ENCODE peak calls at places on chromosome X, in five cellular contexts. D, J, Q, V and Y are unnamed samples.
A peak's percentile ranks its signal among the peaks of the same experiment; 100 is the strongest.

GRCh38 chrX:20829665-20830481 is 544.3 kb upstream of the CNKSR2 start:
- DNase-seq in V (no peak), Q (no peak), J (no peak), D (no peak), Y (no peak)

GRCh38 chrX:123771449-123772064 is 38.7 kb upstream of the THOC2 start:
- DNase-seq in V (no peak), J (no peak), D (no peak), Q (no peak), Y (no peak)

GRCh38 chrX:42869659-42870476 is 91.9 kb upstream of the PPP1R2C start:
- DNase-seq in Q (no peak), J (no peak), V (no peak), D (no peak), Y (no peak)

GRCh38 chrX:30798810-30799209 is 90.2 kb downstream of the TAB3 start:
- DNase-seq in Q (no peak), D (no peak), J (no peak), V (no peak), Y (no peak)

GRCh38 chrX:39396358-39396995 is 595.2 kb downstream of the MID1IP1 start:
- DNase-seq in Q (no peak), V (no peak), J (no peak), D (no peak), Y (peak; percentile 46)

GRCh38 chrX:75303795-75304194 is 29.9 kb downstream of the UPRT start:
- DNase-seq in J (no peak), Q (no peak), V (no peak), D (no peak), Y (no peak)

GRCh38 chrX:9285342-9285771 is 179.5 kb upstream of the TBL1X start:
- DNase-seq in J (no peak), Q (no peak), D (no peak), V (no peak), Y (no peak)

GRCh38 chrX:14095702-14096101 is 66.0 kb upstream of the GEMIN8 start:
- DNase-seq in D (peak; percentile 65), V (no peak), J (peak; percentile 34), Q (peak; percentile 18), Y (no peak)

GRCh38 chrX:131617182-131617581 is 73.3 kb downstream of the OR13H1 start:
- DNase-seq in V (no peak), Q (no peak), D (no peak), J (peak; percentile 10), Y (no peak)

GRCh38 chrX:45267007-45267406 is 66.3 kb upstream of the DIPK2B start:
- DNase-seq in V (no peak), D (no peak), J (no peak), Q (no peak), Y (no peak)

GRCh38 chrX:122046226-122046625 is 998.8 kb downstream of the GLUD2 start:
- DNase-seq in Q (no peak), J (no peak), V (no peak), D (no peak), Y (no peak)

GRCh38 chrX:39941332-39941920 is 156.3 kb downstream of the BCOR start:
- DNase-seq in V (no peak), Q (no peak), D (peak; percentile 40), J (no peak), Y (no peak)

GRCh38 chrX:132924426-132924825 is 34.0 kb downstream of the HS6ST2 start:
- DNase-seq in J (no peak), Q (no peak), D (no peak), V (no peak), Y (no peak)

GRCh38 chrX:56232221-56233082 is at the start of gene KLF8:
- DNase-seq in Q (peak; percentile 7), V (no peak), J (no peak), D (no peak), Y (no peak)

GRCh38 chrX:133544105-133544504 is 128.8 kb upstream of the GPC4 start:
- DNase-seq in J (peak; percentile 25), V (no peak), D (peak; percentile 79), Q (no peak), Y (no peak)

GRCh38 chrX:826026-826425 is 195.4 kb downstream of the SHOX start:
- DNase-seq in D (no peak), V (no peak), Q (no peak), J (peak; percentile 70), Y (no peak)

GRCh38 chrX:2862404-2862803 is 33.7 kb downstream of the GYG2 start:
- DNase-seq in J (no peak), V (no peak), D (no peak), Q (no peak), Y (no peak)

GRCh38 chrX:149453030-149453429 is 52.1 kb downstream of the IDS start:
- DNase-seq in J (peak; percentile 33), V (no peak), Q (no peak), D (peak; percentile 58), Y (no peak)

GRCh38 chrX:96919672-96920071 is 36.0 kb downstream of the RPA4 start:
- DNase-seq in D (no peak), V (no peak), J (no peak), Q (no peak), Y (no peak)

GRCh38 chrX:40340116-40340515 is 240.7 kb upstream of the ATP6AP2 start:
- DNase-seq in Q (no peak), V (no peak), D (no peak), J (no peak), Y (no peak)

GRCh38 chrX:126272795-126273497 is 106.9 kb upstream of the DCAF12L2 start:
- DNase-seq in Q (no peak), D (no peak), J (no peak), V (no peak), Y (no peak)

GRCh38 chrX:152601848-152602616 is 35.7 kb upstream of the GABRQ start:
- DNase-seq in D (peak; percentile 11), Q (no peak), V (no peak), J (no peak), Y (no peak)

GRCh38 chrX:30864383-30864785 is 24.7 kb downstream of the TAB3 start:
- DNase-seq in Q (no peak), D (no peak), J (no peak), V (no peak), Y (no peak)

GRCh38 chrX:98398542-98398941 is 1514.8 kb downstream of the RPA4 start:
- DNase-seq in Q (no peak), V (no peak), J (no peak), D (no peak), Y (no peak)

GRCh38 chrX:81336455-81337144 is 134.7 kb downstream of the SH3BGRL start:
- DNase-seq in V (no peak), Q (no peak), J (no peak), D (no peak), Y (no peak)

GRCh38 chrX:77160301-77160700 is 286.9 kb upstream of the FGF16 start:
- DNase-seq in V (no peak), Q (no peak), J (no peak), D (no peak), Y (no peak)

GRCh38 chrX:29841750-29842149 is 373.6 kb upstream of the MAGEB2 start:
- DNase-seq in D (no peak), Q (no peak), J (no peak), V (no peak), Y (no peak)

GRCh38 chrX:104195489-104196084 is 29.3 kb downstream of the FAM199X start:
- DNase-seq in J (peak; percentile 12), V (peak; percentile 19), D (peak; percentile 6), Q (no peak), Y (no peak)

GRCh38 chrX:106959897-106960296 is 39.7 kb downstream of the CLDN2 start:
- DNase-seq in V (no peak), Q (no peak), J (no peak), D (peak; percentile 13), Y (no peak)

GRCh38 chrX:40098264-40099045 is 697 bp upstream of the BCOR start:
- DNase-seq in V (peak; percentile 55), J (no peak), Q (peak; percentile 40), D (peak; percentile 79), Y (peak; percentile 44)

GRCh38 chrX:18899796-18900380 is 84.0 kb downstream of the PHKA2 start:
- DNase-seq in J (no peak), V (no peak), Q (no peak), D (peak; percentile 13), Y (no peak)

GRCh38 chrX:65997978-65998717 is 41.7 kb downstream of the VSIG4 start:
- DNase-seq in V (no peak), J (no peak), D (no peak), Q (no peak), Y (no peak)

GRCh38 chrX:66616944-66617343 is 21.9 kb downstream of the EDA2R start:
- DNase-seq in Q (no peak), D (no peak), V (no peak), J (no peak), Y (no peak)

GRCh38 chrX:131058136-131058868 is at the start of gene ARHGAP36:
- DNase-seq in J (no peak), Q (no peak), V (no peak), D (no peak), Y (no peak)

GRCh38 chrX:154325541-154325940 is 29.9 kb downstream of the TKTL1 start:
- DNase-seq in Q (no peak), D (no peak), V (no peak), J (no peak), Y (no peak)

GRCh38 chrX:85024044-85024443 is 20.4 kb downstream of the APOOL start:
- DNase-seq in V (no peak), D (no peak), J (no peak), Q (no peak), Y (no peak)